ENCODE peak calls at places on chromosomes 2 and 18, in eight cellular contexts. L is stimulated activated CD4-positive, alpha-beta T cell treated with anti-CD3 and anti-CD28 coated beads, Interleukin-1b, Interleukin-23, amount 100 ng/mL, for 1 hour; N is cardiac fibroblast; H is GM12891; G is esophagus squamous epithelium; T is ELR; F is naive thymus-derived CD8-positive, alpha-beta T cell; O is NCI-H226. Q is an unnamed sample.
A peak's percentile ranks its signal among the peaks of the same experiment; 100 is the strongest.

GRCh38 chr2:43218550-43219382 is 7.6 kb downstream of the ZFP36L2 start:
- DNase-seq in G (peak; percentile 65), L (no peak), N (peak; percentile 39), F (peak; percentile 89), T (peak; percentile 49), H (no peak), O (peak; percentile 59), Q (peak; percentile 53)

GRCh38 chr2:41928593-41928992 is 119.2 kb upstream of the PKDCC start:
- DNase-seq in N (peak; percentile 74), O (peak; percentile 94), T (peak; percentile 72), L (no peak), G (no peak), H (no peak), F (no peak), Q (no peak)

GRCh38 chr2:160433466-160434172 is 60.0 kb downstream of the RBMS1 start:
- DNase-seq in G (no peak), O (no peak), T (no peak), N (no peak), H (no peak), F (no peak), L (no peak), Q (peak; percentile 52)

GRCh38 chr2:240820607-240821428 is 799 bp upstream of the KIF1A start:
- DNase-seq in O (no peak), F (no peak), G (no peak), T (no peak), L (no peak), H (no peak), N (no peak), Q (no peak)

GRCh38 chr2:14123436-14124103 is 508.9 kb upstream of the LRATD1 start:
- DNase-seq in N (no peak), H (no peak), L (no peak), T (no peak), F (no peak), O (no peak), G (no peak), Q (no peak)

GRCh38 chr2:44559108-44559507 is 197.4 kb downstream of the CAMKMT start:
- DNase-seq in G (no peak), T (no peak), N (no peak), L (no peak), H (no peak), F (no peak), O (no peak), Q (no peak)

GRCh38 chr18:74869904-74870863 is 272.5 kb downstream of the ZNF407 start:
- DNase-seq in L (no peak), N (peak; percentile 12), F (no peak), H (no peak), O (no peak), T (peak; percentile 7), G (no peak), Q (no peak)

GRCh38 chr2:10493636-10494281 is 45.6 kb upstream of the ODC1 start:
- DNase-seq in H (peak; percentile 65), N (peak; percentile 92), O (peak; percentile 99), F (peak; percentile 86), T (peak; percentile 97), L (peak; percentile 43), G (peak; percentile 34), Q (no peak)

GRCh38 chr2:223797073-223797472 is 40.3 kb downstream of the AP1S3 start:
- DNase-seq in H (no peak), O (peak; percentile 83), T (no peak), N (peak; percentile 78), G (no peak), L (no peak), F (no peak), Q (peak; percentile 87)

GRCh38 chr2:44550571-44550970 is 188.8 kb downstream of the CAMKMT start:
- DNase-seq in O (no peak), H (no peak), G (no peak), T (peak; percentile 72), F (no peak), L (no peak), N (peak; percentile 43), Q (peak; percentile 36)

GRCh38 chr2:29013046-29013780 is 32.1 kb downstream of the TOGARAM2 start:
- DNase-seq in T (no peak), G (no peak), H (no peak), O (no peak), F (no peak), L (no peak), N (peak; percentile 42), Q (no peak)

GRCh38 chr2:203105996-203106395 is 91.3 kb downstream of the NBEAL1 start:
- DNase-seq in T (no peak), F (no peak), L (no peak), N (no peak), O (peak; percentile 63), H (no peak), G (no peak), Q (peak; percentile 81)

GRCh38 chr2:168602846-168603406 is 146.9 kb downstream of the CERS6 start:
- DNase-seq in L (no peak), O (no peak), H (no peak), G (no peak), T (no peak), N (no peak), F (no peak), Q (no peak)

GRCh38 chr2:18987021-18987420 is 371.4 kb downstream of the OSR1 start:
- DNase-seq in O (no peak), F (no peak), T (no peak), N (peak; percentile 15), H (no peak), L (no peak), G (no peak), Q (no peak)

GRCh38 chr2:119109823-119110222 is 48.7 kb downstream of the C1QL2 start:
- DNase-seq in L (no peak), O (peak; percentile 36), N (peak; percentile 37), G (no peak), T (peak; percentile 13), H (no peak), F (no peak), Q (no peak)

GRCh38 chr2:164840458-164840929 is 1.1 kb downstream of the COBLL1 start:
- DNase-seq in H (no peak), O (peak; percentile 63), L (no peak), T (peak; percentile 21), N (peak; percentile 43), F (no peak), G (no peak), Q (peak; percentile 66)

GRCh38 chr2:120675460-120676130 is 60.1 kb upstream of the GLI2 start:
- DNase-seq in O (peak; percentile 27), L (peak; percentile 14), H (peak; percentile 59), F (no peak), G (no peak), T (peak; percentile 74), N (peak; percentile 75), Q (peak; percentile 43)

GRCh38 chr2:98015681-98016080 is 19.9 kb upstream of the TMEM131 start:
- DNase-seq in H (no peak), O (no peak), T (no peak), F (no peak), L (no peak), N (no peak), G (no peak), Q (no peak)

GRCh38 chr2:200944467-200945394 is 18.7 kb downstream of the ORC2 start:
- DNase-seq in H (no peak), L (peak; percentile 18), T (peak; percentile 97), G (no peak), N (peak; percentile 94), O (peak; percentile 80), F (no peak), Q (peak; percentile 91)

GRCh38 chr18:74498712-74499629 is 2.8 kb downstream of the CNDP2 start:
- DNase-seq in F (peak; percentile 63), G (peak; percentile 26), L (peak; percentile 54), N (no peak), H (peak; percentile 58), T (peak; percentile 30), O (no peak), Q (no peak)

Q was measured in endothelial cell of umbilical vein.